ENCODE peak calls at places on chromosomes 4 and X, in eight cellular contexts. One of them, this sample, is unnamed.

GRCh38 chrX:135520022-135520552 is 373 bp upstream of the INTS6L start:
- DNase-seq in ovary: no peak
- DNase-seq in activated CD4-positive, alpha-beta T cell treated with anti-CD3 and anti-CD28 coated beads for 24 hours: no peak
- DNase-seq in Right ventricle myocardium superior: no peak
- DNase-seq in EH: peak
- DNase-seq in stimulated activated CD8-positive, alpha-beta memory T cell treated with anti-CD3 and anti-CD28 coated beads, Interleukin-4, amount 100 ng/mL, for 24 hours: no peak
- DNase-seq in CD4-positive, alpha-beta T cell: no peak
- DNase-seq in GM12892: no peak
- DNase-seq in this sample: no peak

GRCh38 chr4:186820371-186820990 is 96.8 kb upstream of the FAT1 start:
- DNase-seq in Right ventricle myocardium superior: peak
- DNase-seq in activated CD4-positive, alpha-beta T cell treated with anti-CD3 and anti-CD28 coated beads for 24 hours: no peak
- DNase-seq in stimulated activated CD8-positive, alpha-beta memory T cell treated with anti-CD3 and anti-CD28 coated beads, Interleukin-4, amount 100 ng/mL, for 24 hours: no peak
- DNase-seq in EH: peak
- DNase-seq in GM12892: no peak
- DNase-seq in CD4-positive, alpha-beta T cell: no peak
- DNase-seq in ovary: peak
- DNase-seq in this sample: no peak

GRCh38 chrX:63050225-63050624 is 300.9 kb downstream of the SPIN4 start:
- DNase-seq in activated CD4-positive, alpha-beta T cell treated with anti-CD3 and anti-CD28 coated beads for 24 hours: no peak
- DNase-seq in EH: no peak
- DNase-seq in GM12892: no peak
- DNase-seq in ovary: no peak
- DNase-seq in CD4-positive, alpha-beta T cell: no peak
- DNase-seq in Right ventricle myocardium superior: no peak
- DNase-seq in stimulated activated CD8-positive, alpha-beta memory T cell treated with anti-CD3 and anti-CD28 coated beads, Interleukin-4, amount 100 ng/mL, for 24 hours: no peak
- DNase-seq in this sample: no peak

GRCh38 chr4:68490826-68491457 is 43.7 kb downstream of the TMPRSS11E start:
- DNase-seq in activated CD4-positive, alpha-beta T cell treated with anti-CD3 and anti-CD28 coated beads for 24 hours: no peak
- DNase-seq in EH: peak
- DNase-seq in GM12892: no peak
- DNase-seq in ovary: no peak
- DNase-seq in CD4-positive, alpha-beta T cell: no peak
- DNase-seq in stimulated activated CD8-positive, alpha-beta memory T cell treated with anti-CD3 and anti-CD28 coated beads, Interleukin-4, amount 100 ng/mL, for 24 hours: no peak
- DNase-seq in Right ventricle myocardium superior: no peak
- DNase-seq in this sample: no peak

GRCh38 chr4:104986306-104986705 is 160.4 kb upstream of the TET2 start:
- DNase-seq in GM12892: no peak
- DNase-seq in Right ventricle myocardium superior: no peak
- DNase-seq in ovary: no peak
- DNase-seq in EH: no peak
- DNase-seq in stimulated activated CD8-positive, alpha-beta memory T cell treated with anti-CD3 and anti-CD28 coated beads, Interleukin-4, amount 100 ng/mL, for 24 hours: no peak
- DNase-seq in CD4-positive, alpha-beta T cell: no peak
- DNase-seq in activated CD4-positive, alpha-beta T cell treated with anti-CD3 and anti-CD28 coated beads for 24 hours: no peak
- DNase-seq in this sample: no peak

GRCh38 chr4:19941434-19941833 is 310.3 kb upstream of the SLIT2 start:
- DNase-seq in CD4-positive, alpha-beta T cell: no peak
- DNase-seq in EH: no peak
- DNase-seq in stimulated activated CD8-positive, alpha-beta memory T cell treated with anti-CD3 and anti-CD28 coated beads, Interleukin-4, amount 100 ng/mL, for 24 hours: no peak
- DNase-seq in GM12892: no peak
- DNase-seq in ovary: no peak
- DNase-seq in activated CD4-positive, alpha-beta T cell treated with anti-CD3 and anti-CD28 coated beads for 24 hours: no peak
- DNase-seq in Right ventricle myocardium superior: no peak
- DNase-seq in this sample: no peak

GRCh38 chr4:122874194-122874593 is 47.6 kb downstream of the FGF2 start:
- DNase-seq in GM12892: no peak
- DNase-seq in activated CD4-positive, alpha-beta T cell treated with anti-CD3 and anti-CD28 coated beads for 24 hours: no peak
- DNase-seq in ovary: no peak
- DNase-seq in stimulated activated CD8-positive, alpha-beta memory T cell treated with anti-CD3 and anti-CD28 coated beads, Interleukin-4, amount 100 ng/mL, for 24 hours: no peak
- DNase-seq in CD4-positive, alpha-beta T cell: no peak
- DNase-seq in EH: peak
- DNase-seq in Right ventricle myocardium superior: no peak
- DNase-seq in this sample: no peak

GRCh38 chrX:1807301-1807731 is 192.5 kb downstream of the ASMT start:
- DNase-seq in GM12892: no peak
- DNase-seq in activated CD4-positive, alpha-beta T cell treated with anti-CD3 and anti-CD28 coated beads for 24 hours: no peak
- DNase-seq in Right ventricle myocardium superior: no peak
- DNase-seq in stimulated activated CD8-positive, alpha-beta memory T cell treated with anti-CD3 and anti-CD28 coated beads, Interleukin-4, amount 100 ng/mL, for 24 hours: no peak
- DNase-seq in CD4-positive, alpha-beta T cell: no peak
- DNase-seq in EH: peak
- DNase-seq in ovary: no peak
- DNase-seq in this sample: no peak

GRCh38 chr4:153618831-153619230 is 65.2 kb upstream of the TLR2 start:
- DNase-seq in Right ventricle myocardium superior: no peak
- DNase-seq in GM12892: no peak
- DNase-seq in EH: peak
- DNase-seq in activated CD4-positive, alpha-beta T cell treated with anti-CD3 and anti-CD28 coated beads for 24 hours: no peak
- DNase-seq in stimulated activated CD8-positive, alpha-beta memory T cell treated with anti-CD3 and anti-CD28 coated beads, Interleukin-4, amount 100 ng/mL, for 24 hours: no peak
- DNase-seq in ovary: no peak
- DNase-seq in CD4-positive, alpha-beta T cell: no peak
- DNase-seq in this sample: no peak

GRCh38 chr4:74444891-74445642 is at the start of gene AREG:
- DNase-seq in Right ventricle myocardium superior: peak
- DNase-seq in GM12892: peak
- DNase-seq in ovary: peak
- DNase-seq in activated CD4-positive, alpha-beta T cell treated with anti-CD3 and anti-CD28 coated beads for 24 hours: peak
- DNase-seq in EH: peak
- DNase-seq in stimulated activated CD8-positive, alpha-beta memory T cell treated with anti-CD3 and anti-CD28 coated beads, Interleukin-4, amount 100 ng/mL, for 24 hours: peak
- DNase-seq in CD4-positive, alpha-beta T cell: peak
- DNase-seq in this sample: peak

GRCh38 chr4:79049840-79050520 is 110.7 kb upstream of the PAQR3 start:
- DNase-seq in stimulated activated CD8-positive, alpha-beta memory T cell treated with anti-CD3 and anti-CD28 coated beads, Interleukin-4, amount 100 ng/mL, for 24 hours: no peak
- DNase-seq in GM12892: no peak
- DNase-seq in ovary: no peak
- DNase-seq in EH: no peak
- DNase-seq in activated CD4-positive, alpha-beta T cell treated with anti-CD3 and anti-CD28 coated beads for 24 hours: no peak
- DNase-seq in Right ventricle myocardium superior: no peak
- DNase-seq in CD4-positive, alpha-beta T cell: no peak
- DNase-seq in this sample: no peak

GRCh38 chr4:110310795-110311194 is 112.4 kb upstream of the ELOVL6 start:
- DNase-seq in GM12892: no peak
- DNase-seq in stimulated activated CD8-positive, alpha-beta memory T cell treated with anti-CD3 and anti-CD28 coated beads, Interleukin-4, amount 100 ng/mL, for 24 hours: no peak
- DNase-seq in Right ventricle myocardium superior: no peak
- DNase-seq in CD4-positive, alpha-beta T cell: no peak
- DNase-seq in ovary: no peak
- DNase-seq in activated CD4-positive, alpha-beta T cell treated with anti-CD3 and anti-CD28 coated beads for 24 hours: no peak
- DNase-seq in EH: no peak
- DNase-seq in this sample: no peak

GRCh38 chr4:123353656-123354055 is 42.9 kb upstream of the SPRY1 start:
- DNase-seq in activated CD4-positive, alpha-beta T cell treated with anti-CD3 and anti-CD28 coated beads for 24 hours: no peak
- DNase-seq in stimulated activated CD8-positive, alpha-beta memory T cell treated with anti-CD3 and anti-CD28 coated beads, Interleukin-4, amount 100 ng/mL, for 24 hours: no peak
- DNase-seq in CD4-positive, alpha-beta T cell: no peak
- DNase-seq in ovary: no peak
- DNase-seq in EH: no peak
- DNase-seq in GM12892: no peak
- DNase-seq in Right ventricle myocardium superior: no peak
- DNase-seq in this sample: no peak

GRCh38 chr4:139905489-139905888 is 239.9 kb downstream of the MGST2 start:
- DNase-seq in stimulated activated CD8-positive, alpha-beta memory T cell treated with anti-CD3 and anti-CD28 coated beads, Interleukin-4, amount 100 ng/mL, for 24 hours: no peak
- DNase-seq in EH: no peak
- DNase-seq in Right ventricle myocardium superior: no peak
- DNase-seq in activated CD4-positive, alpha-beta T cell treated with anti-CD3 and anti-CD28 coated beads for 24 hours: no peak
- DNase-seq in CD4-positive, alpha-beta T cell: no peak
- DNase-seq in GM12892: no peak
- DNase-seq in ovary: no peak
- DNase-seq in this sample: no peak

GRCh38 chr4:188109157-188109755 is at the start of gene TRIML2:
- DNase-seq in stimulated activated CD8-positive, alpha-beta memory T cell treated with anti-CD3 and anti-CD28 coated beads, Interleukin-4, amount 100 ng/mL, for 24 hours: no peak
- DNase-seq in ovary: no peak
- DNase-seq in CD4-positive, alpha-beta T cell: no peak
- DNase-seq in EH: peak
- DNase-seq in GM12892: no peak
- DNase-seq in activated CD4-positive, alpha-beta T cell treated with anti-CD3 and anti-CD28 coated beads for 24 hours: no peak
- DNase-seq in Right ventricle myocardium superior: no peak
- DNase-seq in this sample: no peak

GRCh38 chrX:8049827-8050226 is 121.2 kb downstream of the VCX2 start:
- DNase-seq in ovary: no peak
- DNase-seq in activated CD4-positive, alpha-beta T cell treated with anti-CD3 and anti-CD28 coated beads for 24 hours: no peak
- DNase-seq in stimulated activated CD8-positive, alpha-beta memory T cell treated with anti-CD3 and anti-CD28 coated beads, Interleukin-4, amount 100 ng/mL, for 24 hours: no peak
- DNase-seq in GM12892: no peak
- DNase-seq in EH: no peak
- DNase-seq in Right ventricle myocardium superior: no peak
- DNase-seq in CD4-positive, alpha-beta T cell: no peak
- DNase-seq in this sample: no peak

GRCh38 chrX:144327515-144327914 is 443.6 kb downstream of the UBE2NL start:
- DNase-seq in CD4-positive, alpha-beta T cell: no peak
- DNase-seq in activated CD4-positive, alpha-beta T cell treated with anti-CD3 and anti-CD28 coated beads for 24 hours: no peak
- DNase-seq in EH: no peak
- DNase-seq in stimulated activated CD8-positive, alpha-beta memory T cell treated with anti-CD3 and anti-CD28 coated beads, Interleukin-4, amount 100 ng/mL, for 24 hours: no peak
- DNase-seq in Right ventricle myocardium superior: no peak
- DNase-seq in GM12892: no peak
- DNase-seq in ovary: no peak
- DNase-seq in this sample: no peak

GRCh38 chr4:159206427-159206871 is 103.6 kb downstream of the RAPGEF2 start:
- DNase-seq in CD4-positive, alpha-beta T cell: no peak
- DNase-seq in activated CD4-positive, alpha-beta T cell treated with anti-CD3 and anti-CD28 coated beads for 24 hours: peak
- DNase-seq in GM12892: peak
- DNase-seq in Right ventricle myocardium superior: no peak
- DNase-seq in stimulated activated CD8-positive, alpha-beta memory T cell treated with anti-CD3 and anti-CD28 coated beads, Interleukin-4, amount 100 ng/mL, for 24 hours: peak
- DNase-seq in EH: peak
- DNase-seq in ovary: no peak
- DNase-seq in this sample: no peak

GRCh38 chr4:688695-689497 is at the start of gene SLC49A3:
- DNase-seq in stimulated activated CD8-positive, alpha-beta memory T cell treated with anti-CD3 and anti-CD28 coated beads, Interleukin-4, amount 100 ng/mL, for 24 hours: no peak
- DNase-seq in Right ventricle myocardium superior: peak
- DNase-seq in EH: no peak
- DNase-seq in activated CD4-positive, alpha-beta T cell treated with anti-CD3 and anti-CD28 coated beads for 24 hours: no peak
- DNase-seq in GM12892: no peak
- DNase-seq in CD4-positive, alpha-beta T cell: no peak
- DNase-seq in ovary: no peak
- DNase-seq in this sample: no peak

GRCh38 chr4:150931796-150932195 is 83.3 kb downstream of the LRBA start:
- DNase-seq in activated CD4-positive, alpha-beta T cell treated with anti-CD3 and anti-CD28 coated beads for 24 hours: no peak
- DNase-seq in GM12892: no peak
- DNase-seq in ovary: no peak
- DNase-seq in stimulated activated CD8-positive, alpha-beta memory T cell treated with anti-CD3 and anti-CD28 coated beads, Interleukin-4, amount 100 ng/mL, for 24 hours: no peak
- DNase-seq in CD4-positive, alpha-beta T cell: no peak
- DNase-seq in Right ventricle myocardium superior: no peak
- DNase-seq in EH: no peak
- DNase-seq in this sample: no peak

GRCh38 chr4:127212701-127213100 is 420.1 kb upstream of the INTU start:
- DNase-seq in Right ventricle myocardium superior: no peak
- DNase-seq in EH: no peak
- DNase-seq in CD4-positive, alpha-beta T cell: no peak
- DNase-seq in activated CD4-positive, alpha-beta T cell treated with anti-CD3 and anti-CD28 coated beads for 24 hours: no peak
- DNase-seq in ovary: no peak
- DNase-seq in stimulated activated CD8-positive, alpha-beta memory T cell treated with anti-CD3 and anti-CD28 coated beads, Interleukin-4, amount 100 ng/mL, for 24 hours: no peak
- DNase-seq in GM12892: no peak
- DNase-seq in this sample: no peak

GRCh38 chr4:145904413-145905177 is 34.0 kb downstream of the ZNF827 start:
- DNase-seq in stimulated activated CD8-positive, alpha-beta memory T cell treated with anti-CD3 and anti-CD28 coated beads, Interleukin-4, amount 100 ng/mL, for 24 hours: no peak
- DNase-seq in GM12892: no peak
- DNase-seq in CD4-positive, alpha-beta T cell: no peak
- DNase-seq in ovary: no peak
- DNase-seq in activated CD4-positive, alpha-beta T cell treated with anti-CD3 and anti-CD28 coated beads for 24 hours: no peak
- DNase-seq in EH: no peak
- DNase-seq in Right ventricle myocardium superior: no peak
- DNase-seq in this sample: no peak

GRCh38 chr4:83232087-83232486 is 52.5 kb downstream of the COQ2 start:
- DNase-seq in activated CD4-positive, alpha-beta T cell treated with anti-CD3 and anti-CD28 coated beads for 24 hours: no peak
- DNase-seq in GM12892: no peak
- DNase-seq in EH: no peak
- DNase-seq in Right ventricle myocardium superior: no peak
- DNase-seq in CD4-positive, alpha-beta T cell: no peak
- DNase-seq in ovary: no peak
- DNase-seq in stimulated activated CD8-positive, alpha-beta memory T cell treated with anti-CD3 and anti-CD28 coated beads, Interleukin-4, amount 100 ng/mL, for 24 hours: no peak
- DNase-seq in this sample: no peak

GRCh38 chrX:134604701-134605271 is 53.5 kb downstream of the PLAC1 start:
- DNase-seq in GM12892: no peak
- DNase-seq in activated CD4-positive, alpha-beta T cell treated with anti-CD3 and anti-CD28 coated beads for 24 hours: no peak
- DNase-seq in stimulated activated CD8-positive, alpha-beta memory T cell treated with anti-CD3 and anti-CD28 coated beads, Interleukin-4, amount 100 ng/mL, for 24 hours: no peak
- DNase-seq in ovary: peak
- DNase-seq in EH: peak
- DNase-seq in CD4-positive, alpha-beta T cell: no peak
- DNase-seq in Right ventricle myocardium superior: no peak
- DNase-seq in this sample: no peak

GRCh38 chrX:17549005-17549685 is 174.1 kb downstream of the NHS start:
- DNase-seq in EH: no peak
- DNase-seq in GM12892: no peak
- DNase-seq in CD4-positive, alpha-beta T cell: no peak
- DNase-seq in stimulated activated CD8-positive, alpha-beta memory T cell treated with anti-CD3 and anti-CD28 coated beads, Interleukin-4, amount 100 ng/mL, for 24 hours: no peak
- DNase-seq in Right ventricle myocardium superior: no peak
- DNase-seq in ovary: no peak
- DNase-seq in activated CD4-positive, alpha-beta T cell treated with anti-CD3 and anti-CD28 coated beads for 24 hours: no peak
- DNase-seq in this sample: no peak

GRCh38 chr4:67762091-67762490 is 7.9 kb upstream of the GNRHR start:
- DNase-seq in EH: peak
- DNase-seq in CD4-positive, alpha-beta T cell: no peak
- DNase-seq in GM12892: peak
- DNase-seq in activated CD4-positive, alpha-beta T cell treated with anti-CD3 and anti-CD28 coated beads for 24 hours: no peak
- DNase-seq in ovary: no peak
- DNase-seq in Right ventricle myocardium superior: no peak
- DNase-seq in stimulated activated CD8-positive, alpha-beta memory T cell treated with anti-CD3 and anti-CD28 coated beads, Interleukin-4, amount 100 ng/mL, for 24 hours: no peak
- DNase-seq in this sample: no peak

GRCh38 chrX:45801554-45801953 is 600.9 kb upstream of the DIPK2B start:
- DNase-seq in EH: peak
- DNase-seq in ovary: no peak
- DNase-seq in CD4-positive, alpha-beta T cell: no peak
- DNase-seq in activated CD4-positive, alpha-beta T cell treated with anti-CD3 and anti-CD28 coated beads for 24 hours: no peak
- DNase-seq in GM12892: no peak
- DNase-seq in Right ventricle myocardium superior: no peak
- DNase-seq in stimulated activated CD8-positive, alpha-beta memory T cell treated with anti-CD3 and anti-CD28 coated beads, Interleukin-4, amount 100 ng/mL, for 24 hours: no peak
- DNase-seq in this sample: peak

GRCh38 chr4:20992002-20992401 is 291.7 kb downstream of the PACRGL start:
- DNase-seq in stimulated activated CD8-positive, alpha-beta memory T cell treated with anti-CD3 and anti-CD28 coated beads, Interleukin-4, amount 100 ng/mL, for 24 hours: no peak
- DNase-seq in activated CD4-positive, alpha-beta T cell treated with anti-CD3 and anti-CD28 coated beads for 24 hours: no peak
- DNase-seq in CD4-positive, alpha-beta T cell: no peak
- DNase-seq in GM12892: no peak
- DNase-seq in ovary: no peak
- DNase-seq in Right ventricle myocardium superior: no peak
- DNase-seq in EH: no peak
- DNase-seq in this sample: no peak

GRCh38 chrX:81957900-81958545 is 756.1 kb downstream of the SH3BGRL start:
- DNase-seq in Right ventricle myocardium superior: no peak
- DNase-seq in stimulated activated CD8-positive, alpha-beta memory T cell treated with anti-CD3 and anti-CD28 coated beads, Interleukin-4, amount 100 ng/mL, for 24 hours: no peak
- DNase-seq in CD4-positive, alpha-beta T cell: no peak
- DNase-seq in activated CD4-positive, alpha-beta T cell treated with anti-CD3 and anti-CD28 coated beads for 24 hours: no peak
- DNase-seq in ovary: no peak
- DNase-seq in GM12892: peak
- DNase-seq in EH: no peak
- DNase-seq in this sample: no peak

GRCh38 chrX:145821291-145821897 is 3.8 kb downstream of the SLITRK2 start:
- DNase-seq in EH: no peak
- DNase-seq in activated CD4-positive, alpha-beta T cell treated with anti-CD3 and anti-CD28 coated beads for 24 hours: no peak
- DNase-seq in GM12892: no peak
- DNase-seq in Right ventricle myocardium superior: no peak
- DNase-seq in stimulated activated CD8-positive, alpha-beta memory T cell treated with anti-CD3 and anti-CD28 coated beads, Interleukin-4, amount 100 ng/mL, for 24 hours: no peak
- DNase-seq in ovary: no peak
- DNase-seq in CD4-positive, alpha-beta T cell: no peak
- DNase-seq in this sample: no peak

GRCh38 chr4:144449623-144450022 is 196.3 kb upstream of the HHIP start:
- DNase-seq in Right ventricle myocardium superior: peak
- DNase-seq in stimulated activated CD8-positive, alpha-beta memory T cell treated with anti-CD3 and anti-CD28 coated beads, Interleukin-4, amount 100 ng/mL, for 24 hours: no peak
- DNase-seq in ovary: no peak
- DNase-seq in CD4-positive, alpha-beta T cell: no peak
- DNase-seq in activated CD4-positive, alpha-beta T cell treated with anti-CD3 and anti-CD28 coated beads for 24 hours: no peak
- DNase-seq in EH: peak
- DNase-seq in GM12892: no peak
- DNase-seq in this sample: no peak

GRCh38 chr4:70473691-70474090 is 1.7 kb downstream of the MUC7 start:
- DNase-seq in ovary: no peak
- DNase-seq in stimulated activated CD8-positive, alpha-beta memory T cell treated with anti-CD3 and anti-CD28 coated beads, Interleukin-4, amount 100 ng/mL, for 24 hours: no peak
- DNase-seq in activated CD4-positive, alpha-beta T cell treated with anti-CD3 and anti-CD28 coated beads for 24 hours: no peak
- DNase-seq in GM12892: no peak
- DNase-seq in EH: peak
- DNase-seq in CD4-positive, alpha-beta T cell: no peak
- DNase-seq in Right ventricle myocardium superior: no peak
- DNase-seq in this sample: no peak

GRCh38 chr4:88582493-88582892 is 9.8 kb upstream of the HERC3 start:
- DNase-seq in stimulated activated CD8-positive, alpha-beta memory T cell treated with anti-CD3 and anti-CD28 coated beads, Interleukin-4, amount 100 ng/mL, for 24 hours: no peak
- DNase-seq in CD4-positive, alpha-beta T cell: no peak
- DNase-seq in GM12892: no peak
- DNase-seq in ovary: no peak
- DNase-seq in activated CD4-positive, alpha-beta T cell treated with anti-CD3 and anti-CD28 coated beads for 24 hours: no peak
- DNase-seq in Right ventricle myocardium superior: no peak
- DNase-seq in EH: no peak
- DNase-seq in this sample: no peak

GRCh38 chrX:22963186-22963585 is 36.6 kb upstream of the DDX53 start:
- DNase-seq in GM12892: no peak
- DNase-seq in EH: peak
- DNase-seq in Right ventricle myocardium superior: no peak
- DNase-seq in activated CD4-positive, alpha-beta T cell treated with anti-CD3 and anti-CD28 coated beads for 24 hours: no peak
- DNase-seq in stimulated activated CD8-positive, alpha-beta memory T cell treated with anti-CD3 and anti-CD28 coated beads, Interleukin-4, amount 100 ng/mL, for 24 hours: no peak
- DNase-seq in ovary: no peak
- DNase-seq in CD4-positive, alpha-beta T cell: no peak
- DNase-seq in this sample: no peak